ENCODE peak calls at places on chromosomes 5 and 9, in six cellular contexts. B is OCI-LY7, C is HepG2, P is left ventricle myocardium inferior, X is H9, L is kidney. S is an unnamed sample. For H3K4me1, the result is how much of the 10 kb centered on the place peaks cover.

GRCh38 chr5:103224118-103224893 is 34.3 kb upstream of the MACIR start:
- DNase-seq in B (peak), C (peak), P (no peak), X (peak), L (peak), S (no peak)

GRCh38 chr9:98887918-98888510 is 55.7 kb upstream of the COL15A1 start:
- DNase-seq in B (no peak), C (no peak), P (no peak), X (no peak), L (no peak), S (no peak)

GRCh38 chr5:33489481-33490067 is 48.8 kb downstream of the TARS1 start:
- DNase-seq in B (no peak), C (no peak), P (no peak), X (peak), L (no peak), S (no peak)

GRCh38 chr5:1203311-1203967 is 2.0 kb downstream of the SLC6A19 start:
- DNase-seq in B (no peak), C (no peak), P (no peak), X (no peak), L (peak), S (no peak)

GRCh38 chr5:167688331-167688730 is 603.1 kb upstream of the WWC1 start:
- DNase-seq in B (no peak), C (no peak), P (no peak), X (no peak), L (no peak), S (no peak)

GRCh38 chr9:37371565-37372464 is 50.7 kb upstream of the GRHPR start:
- DNase-seq in B (peak), C (no peak), P (no peak), X (no peak), L (no peak), S (no peak)

GRCh38 chr9:80664327-80665210 is 1024.8 kb downstream of the TLE1 start:
- DNase-seq in B (no peak), C (no peak), P (no peak), X (no peak), L (no peak), S (no peak)

GRCh38 chr5:73482383-73483193 is 15.7 kb upstream of the BTF3 start:
- DNase-seq in B (no peak), C (no peak), P (no peak), X (no peak), L (no peak), S (no peak)

GRCh38 chr9:95435074-95435728 is 81.6 kb downstream of the PTCH1 start:
- DNase-seq in B (peak), C (no peak), P (no peak), X (no peak), L (no peak), S (no peak)

GRCh38 chr9:109830587-109830986 is 50.6 kb downstream of the PALM2AKAP2 start:
- DNase-seq in B (no peak), C (no peak), P (no peak), X (no peak), L (no peak), S (no peak)

GRCh38 chr9:109887079-109887478 is 107.1 kb downstream of the PALM2AKAP2 start:
- DNase-seq in B (no peak), C (no peak), P (peak), X (no peak), L (no peak), S (no peak)

GRCh38 chr5:177371120-177371537 is 13.1 kb upstream of the SLC34A1 start:
- DNase-seq in B (no peak), C (no peak), P (no peak), X (no peak), L (no peak), S (no peak)

GRCh38 chr5:171431251-171431777 is 11.9 kb downstream of the FGF18 start:
- DNase-seq in B (no peak), C (no peak), P (no peak), X (no peak), L (no peak), S (peak)

GRCh38 chr9:21728781-21729180 is 73.7 kb upstream of the MTAP start:
- DNase-seq in B (no peak), C (no peak), P (no peak), X (no peak), L (no peak), S (no peak)

GRCh38 chr9:23434654-23435053 is 391.4 kb downstream of the ELAVL2 start:
- DNase-seq in B (no peak), C (no peak), P (no peak), X (no peak), L (no peak), S (no peak)

GRCh38 chr5:1899201-1899600 is 16.5 kb upstream of the IRX4 start:
- DNase-seq in B (no peak), C (no peak), P (no peak), X (no peak), L (no peak), S (no peak)

GRCh38 chr5:77282337-77283027 is 72.0 kb downstream of the PDE8B start:
- DNase-seq in B (no peak), C (no peak), P (no peak), X (peak), L (no peak), S (no peak)

GRCh38 chr9:76882686-76883085 is 23.2 kb downstream of the PRUNE2 start:
- DNase-seq in B (peak), C (no peak), P (no peak), X (no peak), L (no peak), S (no peak)

GRCh38 chr5:67610191-67610912 is 413.8 kb upstream of the CD180 start:
- DNase-seq in B (no peak), C (no peak), P (no peak), X (no peak), L (no peak), S (no peak)

GRCh38 chr5:22631683-22632082 is 221.5 kb downstream of the CDH12 start:
- DNase-seq in B (no peak), C (no peak), P (no peak), X (peak), L (no peak), S (no peak)

GRCh38 chr5:151164687-151165392 is 7.3 kb upstream of the ANXA6 start:
- DNase-seq in B (peak), C (peak), P (peak), X (peak), L (no peak), S (peak)

GRCh38 chr5:39606592-39606990 is 181.8 kb upstream of the DAB2 start:
- DNase-seq in B (no peak), C (no peak), P (no peak), X (no peak), L (no peak), S (no peak)

GRCh38 chr5:39608024-39608423 is 183.2 kb upstream of the DAB2 start:
- DNase-seq in B (no peak), C (no peak), P (no peak), X (no peak), L (no peak), S (no peak)

GRCh38 chr5:39605145-39605544 is 180.4 kb upstream of the DAB2 start:
- DNase-seq in B (no peak), C (no peak), P (no peak), X (no peak), L (no peak), S (no peak)

GRCh38 chr5:39605966-39606591 is 181.3 kb upstream of the DAB2 start:
- DNase-seq in B (no peak), C (no peak), P (no peak), X (no peak), L (no peak), S (no peak)

GRCh38 chr5:39604491-39604890 is 179.7 kb upstream of the DAB2 start:
- DNase-seq in B (no peak), C (no peak), P (no peak), X (no peak), L (no peak), S (no peak)
- H3K27ac ChIP-seq in B (no peak), C (no peak), P (no peak), X (no peak), L (no peak), S (no peak)

GRCh38 chr9:11722957-11723356 is 970.2 kb upstream of the TYRP1 start:
- DNase-seq in B (no peak), C (no peak), P (no peak), X (no peak), L (no peak), S (no peak)

GRCh38 chr9:11726659-11727058 is 966.5 kb upstream of the TYRP1 start:
- DNase-seq in B (no peak), C (no peak), P (no peak), X (no peak), L (no peak), S (no peak)
- TF ChIP-seq CTCF in B (no peak), C (no peak), P (no peak), X (no peak), L (no peak), S (no peak)

DNA sequence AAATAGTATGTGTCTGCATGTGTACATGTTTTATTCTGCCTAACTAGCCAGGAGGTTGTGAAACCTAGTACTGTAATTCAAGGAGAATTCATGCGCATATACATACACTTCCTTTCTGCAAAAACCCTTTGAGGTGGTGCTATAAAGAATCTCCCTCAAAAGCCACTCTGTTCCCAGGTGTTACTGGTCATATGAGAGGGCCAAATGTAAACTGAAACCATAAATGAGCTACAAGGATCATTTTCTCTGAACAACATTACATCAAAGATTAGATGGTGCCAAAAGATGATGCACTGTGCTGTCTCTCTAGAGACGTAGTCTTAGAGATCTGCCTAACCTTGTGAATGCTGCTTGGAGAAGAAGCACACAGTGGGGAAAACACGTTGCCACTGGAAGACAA is 15.7 kb downstream of the NREP start:
- DNase-seq in B (peak), C (no peak), P (no peak), X (no peak), L (no peak), S (no peak)
- H3K4me1 ChIP-seq in B (half or more), C (half or more), P (half or more), X (under half), L (under half), S (under half)

GRCh38 chr5:16957305-16958165 is 21.4 kb upstream of the MYO10 start:
- DNase-seq in B (no peak), C (no peak), P (no peak), X (no peak), L (peak), S (no peak)
- H3K27ac ChIP-seq in B (no peak), C (no peak), P (no peak), X (no peak), L (no peak), S (no peak)

DNA sequence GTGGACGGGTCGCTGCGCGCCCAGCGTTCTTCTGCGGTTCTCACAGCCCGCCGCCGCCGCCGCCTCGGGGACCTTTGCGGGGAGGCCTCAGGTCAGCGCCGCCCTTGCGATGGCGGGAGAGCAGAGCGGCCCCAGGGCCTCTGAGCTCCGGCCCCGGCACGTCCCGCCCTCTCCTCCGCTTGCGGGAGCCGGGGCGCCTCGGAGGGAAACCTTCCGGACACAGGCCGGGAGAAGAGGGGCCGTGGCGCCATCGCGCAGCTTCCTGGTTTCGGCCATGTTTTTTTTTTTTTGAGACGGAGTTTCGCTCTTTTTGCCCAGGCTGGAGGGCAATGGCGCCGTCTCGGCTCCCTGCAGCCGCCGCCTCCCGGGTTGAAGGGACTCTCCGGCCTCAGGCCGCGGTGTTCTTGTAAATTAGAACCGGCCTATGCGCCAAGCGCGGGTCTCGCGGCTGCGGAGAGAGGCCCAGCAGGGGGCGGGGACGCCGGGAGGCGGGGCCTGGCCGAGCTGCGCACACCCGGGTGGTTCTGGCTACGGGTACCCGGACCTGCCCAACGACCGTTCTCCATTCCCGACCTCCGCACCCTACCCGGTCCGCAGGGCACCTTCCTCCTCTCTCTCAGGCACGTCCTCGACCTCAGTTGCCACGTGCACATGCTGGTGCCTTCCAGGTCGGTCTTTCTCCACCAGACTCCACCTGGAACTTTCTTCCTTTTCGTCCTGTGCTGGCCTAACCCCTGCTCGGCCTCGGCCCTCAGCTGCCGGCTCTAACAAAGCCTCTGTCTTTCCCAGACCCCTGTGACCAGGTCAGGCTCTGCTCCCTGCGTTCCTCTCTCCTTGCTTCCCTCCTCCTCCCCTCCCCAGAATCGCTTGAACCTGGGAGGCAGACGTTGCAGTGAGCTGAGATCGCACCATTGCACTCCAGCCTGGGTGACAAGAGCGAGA is 28.8 kb upstream of the MGAT1 start:
- DNase-seq in B (peak), C (no peak), P (peak), X (peak), L (peak), S (peak)
- TF ChIP-seq CTCF in B (peak), C (no peak), P (peak), X (no peak), L (no peak), S (no peak)

S was measured in upper lobe of right lung.